ENCODE peak calls at places on chromosomes 1 and 21, in six cellular contexts. F, A, U, O, X and M are unnamed samples. For H3K36me3, the result is how much of the 10 kb centered on the place peaks cover.

GRCh38 chr21:27268290-27268689 is 301.4 kb upstream of the ADAMTS5 start:
- DNase-seq in F (no peak), A (no peak), U (peak), O (no peak), X (no peak), M (no peak)

GRCh38 chr21:45356653-45357435 is 48.1 kb upstream of the COL18A1 start:
- DNase-seq in F (no peak), A (no peak), U (no peak), O (no peak), X (peak), M (no peak)

GRCh38 chr1:176560681-176561080 is 97.7 kb downstream of the PAPPA2 start:
- DNase-seq in F (no peak), A (no peak), U (no peak), O (no peak), X (no peak), M (no peak)

GRCh38 chr1:154219511-154219910 is 1.2 kb upstream of the UBAP2L start:
- DNase-seq in F (no peak), A (peak), U (peak), O (peak), X (no peak), M (no peak)

GRCh38 chr1:67616394-67616985 is 68.5 kb upstream of the GADD45A start:
- DNase-seq in F (no peak), A (no peak), U (peak), O (no peak), X (no peak), M (no peak)

GRCh38 chr1:151918156-151918555 is 8.8 kb upstream of the THEM4 start:
- DNase-seq in F (no peak), A (no peak), U (no peak), O (no peak), X (no peak), M (no peak)

GRCh38 chr1:205294175-205294913 is 27.2 kb downstream of the NUAK2 start:
- DNase-seq in F (no peak), A (peak), U (peak), O (no peak), X (peak), M (no peak)

GRCh38 chr21:35136586-35137254 is 87.6 kb upstream of the RUNX1 start:
- DNase-seq in F (no peak), A (peak), U (peak), O (no peak), X (no peak), M (no peak)

GRCh38 chr1:106755682-106756406 is 300.6 kb upstream of the PRMT6 start:
- DNase-seq in F (no peak), A (no peak), U (peak), O (no peak), X (no peak), M (no peak)

GRCh38 chr1:161092621-161093028 is 3.3 kb upstream of the NECTIN4 start:
- DNase-seq in F (no peak), A (no peak), U (peak), O (no peak), X (no peak), M (no peak)

GRCh38 chr1:155174334-155175280 is 958 bp downstream of the TRIM46 start:
- DNase-seq in F (peak), A (peak), U (peak), O (no peak), X (peak), M (peak)

GRCh38 chr1:180636138-180636537 is 4.3 kb downstream of the XPR1 start:
- DNase-seq in F (no peak), A (peak), U (peak), O (no peak), X (no peak), M (no peak)

GRCh38 chr1:117582341-117582902 is 23.4 kb upstream of the TENT5C start:
- DNase-seq in F (no peak), A (no peak), U (no peak), O (no peak), X (no peak), M (no peak)

GRCh38 chr21:44890338-44890931 is 16.9 kb upstream of the PTTG1IP start:
- DNase-seq in F (no peak), A (no peak), U (no peak), O (no peak), X (no peak), M (no peak)

GRCh38 chr1:154992721-154993571 is 440 bp upstream of the LENEP start:
- DNase-seq in F (no peak), A (peak), U (peak), O (peak), X (no peak), M (no peak)

GRCh38 chr1:236808005-236808404 is 12.9 kb downstream of the MTR start:
- DNase-seq in F (no peak), A (no peak), U (peak), O (no peak), X (no peak), M (no peak)

GRCh38 chr1:224626042-224626441 is 9.9 kb downstream of the CNIH3 start:
- DNase-seq in F (no peak), A (no peak), U (peak), O (no peak), X (no peak), M (no peak)

GRCh38 chr1:153991151-153991472 is 550 bp downstream of the RPS27 start:
- DNase-seq in F (no peak), A (no peak), U (no peak), O (no peak), X (no peak), M (no peak)

GRCh38 chr1:156551866-156552265 is 20.5 kb downstream of the IQGAP3 start:
- DNase-seq in F (no peak), A (no peak), U (peak), O (no peak), X (no peak), M (no peak)

GRCh38 chr1:235408503-235408960 is 41.3 kb downstream of the TBCE start:
- DNase-seq in F (no peak), A (no peak), U (no peak), O (no peak), X (no peak), M (no peak)

GRCh38 chr1:206110161-206110560 is 7.0 kb downstream of the AVPR1B start:
- DNase-seq in F (no peak), A (no peak), U (no peak), O (no peak), X (no peak), M (no peak)

GRCh38 chr1:62209931-62210595 is 15.4 kb downstream of the L1TD1 start:
- DNase-seq in F (no peak), A (no peak), U (no peak), O (no peak), X (no peak), M (no peak)

GRCh38 chr1:228163004-228163753 is 2.4 kb upstream of the IBA57 start:
- DNase-seq in F (no peak), A (peak), U (no peak), O (no peak), X (no peak), M (no peak)

GRCh38 chr1:206635983-206636354 is 633 bp downstream of the DYRK3 start:
- DNase-seq in F (no peak), A (no peak), U (no peak), O (no peak), X (no peak), M (no peak)

GRCh38 chr21:22728091-22728490 is 1729.9 kb downstream of the NCAM2 start:
- DNase-seq in F (no peak), A (peak), U (no peak), O (no peak), X (peak), M (no peak)

GRCh38 chr1:78687914-78688313 is 38.3 kb downstream of the IFI44 start:
- DNase-seq in F (no peak), A (no peak), U (peak), O (no peak), X (no peak), M (no peak)

GRCh38 chr1:236774926-236775325 is 20.2 kb upstream of the MTR start:
- DNase-seq in F (no peak), A (peak), U (peak), O (no peak), X (peak), M (no peak)

GRCh38 chr1:1937549-1938275 is 18.6 kb upstream of the TMEM52 start:
- DNase-seq in F (no peak), A (no peak), U (no peak), O (peak), X (no peak), M (no peak)

GRCh38 chr21:15455819-15456462 is 273.8 kb upstream of the USP25 start:
- DNase-seq in F (no peak), A (no peak), U (no peak), O (no peak), X (no peak), M (no peak)

GRCh38 chr1:171257207-171258052 is 9.1 kb downstream of the FMO1 start:
- DNase-seq in F (no peak), A (no peak), U (no peak), O (no peak), X (no peak), M (no peak)

GRCh38 chr1:162055062-162055461 is 14.4 kb upstream of the NOS1AP start:
- DNase-seq in F (no peak), A (no peak), U (peak), O (no peak), X (no peak), M (no peak)

GRCh38 chr1:65558215-65558614 is 137.7 kb downstream of the LEPR start:
- DNase-seq in F (no peak), A (no peak), U (no peak), O (no peak), X (no peak), M (no peak)

GRCh38 chr1:1014896-1015681 is 1.8 kb downstream of the ISG15 start:
- DNase-seq in F (no peak), A (peak), U (no peak), O (no peak), X (peak), M (no peak)

GRCh38 chr1:101996830-101997485 is at the start of gene OLFM3:
- DNase-seq in F (no peak), A (peak), U (no peak), O (no peak), X (peak), M (no peak)

GRCh38 chr1:173414136-173414535 is 63.0 kb upstream of the PRDX6 start:
- DNase-seq in F (no peak), A (no peak), U (no peak), O (no peak), X (no peak), M (no peak)

GRCh38 chr1:150763631-150764223 is 1.9 kb downstream of the CTSS start:
- DNase-seq in F (no peak), A (no peak), U (peak), O (no peak), X (no peak), M (no peak)

GRCh38 chr1:67705735-67706454 is 20.9 kb downstream of the GADD45A start:
- DNase-seq in F (no peak), A (no peak), U (no peak), O (no peak), X (no peak), M (no peak)

GRCh38 chr1:221868894-221869293 is 127.0 kb upstream of the DUSP10 start:
- DNase-seq in F (no peak), A (no peak), U (peak), O (no peak), X (no peak), M (no peak)

GRCh38 chr1:107593436-107594209 is 371.4 kb downstream of the VAV3 start:
- DNase-seq in F (no peak), A (no peak), U (no peak), O (no peak), X (no peak), M (no peak)

GRCh38 chr21:35232545-35233176 is 183.6 kb upstream of the RUNX1 start:
- DNase-seq in F (no peak), A (no peak), U (peak), O (no peak), X (no peak), M (no peak)

GRCh38 chr21:46402421-46402820 is 56.3 kb upstream of the DIP2A start:
- DNase-seq in F (no peak), A (peak), U (no peak), O (no peak), X (no peak), M (no peak)

GRCh38 chr21:46404306-46404705 is 54.4 kb upstream of the DIP2A start:
- DNase-seq in F (no peak), A (no peak), U (no peak), O (no peak), X (no peak), M (no peak)

GRCh38 chr21:46399686-46400085 is 59.0 kb upstream of the DIP2A start:
- DNase-seq in F (no peak), A (no peak), U (no peak), O (no peak), X (no peak), M (no peak)

GRCh38 chr21:46399129-46399528 is 59.6 kb upstream of the DIP2A start:
- DNase-seq in F (no peak), A (no peak), U (no peak), O (no peak), X (no peak), M (no peak)

DNA sequence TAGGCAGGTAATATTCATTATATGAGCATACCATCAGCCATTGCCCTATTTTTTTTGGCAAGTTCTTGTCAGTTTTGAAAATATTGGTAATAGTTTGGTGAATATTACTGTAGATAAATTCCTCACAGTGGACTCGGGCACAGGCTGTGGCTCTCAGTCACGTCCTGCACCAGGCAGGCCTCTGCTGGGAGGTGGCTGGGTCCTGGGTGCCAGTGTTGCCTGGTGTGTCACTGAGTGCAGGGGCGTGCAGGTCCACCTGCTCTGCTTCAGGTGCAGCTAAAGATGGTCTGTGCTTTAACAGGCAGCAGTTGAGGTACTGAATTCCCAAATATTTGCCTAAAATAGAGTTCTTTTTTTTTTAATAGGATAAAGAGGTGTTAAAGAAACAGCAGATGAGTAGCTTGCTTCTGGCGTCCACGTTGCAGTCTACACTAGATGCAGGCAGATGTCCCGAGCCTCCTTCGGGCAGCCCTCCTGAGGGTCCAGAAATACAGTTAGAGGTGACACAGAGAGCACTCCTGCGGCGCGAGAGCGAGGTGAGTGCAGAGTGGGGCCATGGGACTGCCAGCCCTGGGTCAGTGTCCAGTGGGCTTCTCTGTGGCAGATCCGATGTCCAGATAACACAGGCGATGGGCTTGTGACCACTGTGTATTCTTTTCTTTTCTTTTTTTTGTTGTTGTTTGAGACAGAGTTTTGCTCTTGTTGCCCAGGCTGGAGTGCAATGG is 57.3 kb upstream of the DIP2A start:
- DNase-seq in F (no peak), A (no peak), U (no peak), O (no peak), X (no peak), M (no peak)
- H3K36me3 ChIP-seq in F (half or more), A (under half), U (under half), O (half or more), X (under half), M (under half)

GRCh38 chr1:11736746-11737639 is 1.1 kb downstream of the AGTRAP start:
- DNase-seq in F (no peak), A (peak), U (peak), O (peak), X (peak), M (no peak)
- H3K4me3 ChIP-seq in F (peak), A (peak), U (peak), O (peak), X (peak), M (peak)

DNA sequence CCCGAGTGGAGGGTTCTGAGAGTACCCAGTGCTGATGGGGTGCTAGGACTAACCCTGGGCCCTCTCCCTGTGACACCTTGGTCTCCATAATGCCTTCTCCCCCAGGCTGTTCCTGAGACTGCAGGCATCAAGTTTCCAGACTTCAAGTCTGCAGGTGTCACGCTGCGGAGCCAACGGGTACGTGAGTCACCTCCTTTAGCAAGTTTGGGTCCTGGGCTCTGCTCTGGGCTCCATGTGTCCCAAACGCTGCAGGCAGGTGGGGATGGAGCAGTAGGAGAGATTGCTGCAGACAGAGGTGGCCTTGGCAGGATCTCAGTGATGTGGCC is 6.0 kb downstream of the DMAP1 start:
- DNase-seq in F (no peak), A (no peak), U (no peak), O (no peak), X (no peak), M (no peak)
- H3K36me3 ChIP-seq in F (half or more), A (under half), U (under half), O (half or more), X (under half), M (under half)

GRCh38 chr21:41066086-41066938 is 101.6 kb upstream of the BACE2 start:
- DNase-seq in F (no peak), A (no peak), U (no peak), O (no peak), X (no peak), M (no peak)

GRCh38 chr21:41071410-41071809 is 96.5 kb upstream of the BACE2 start:
- DNase-seq in F (no peak), A (peak), U (no peak), O (no peak), X (peak), M (no peak)

GRCh38 chr21:41065539-41065938 is 102.4 kb upstream of the BACE2 start:
- DNase-seq in F (no peak), A (no peak), U (no peak), O (no peak), X (no peak), M (no peak)

GRCh38 chr21:41069305-41069642 is 98.7 kb upstream of the BACE2 start:
- DNase-seq in F (no peak), A (no peak), U (no peak), O (no peak), X (no peak), M (no peak)

DNA sequence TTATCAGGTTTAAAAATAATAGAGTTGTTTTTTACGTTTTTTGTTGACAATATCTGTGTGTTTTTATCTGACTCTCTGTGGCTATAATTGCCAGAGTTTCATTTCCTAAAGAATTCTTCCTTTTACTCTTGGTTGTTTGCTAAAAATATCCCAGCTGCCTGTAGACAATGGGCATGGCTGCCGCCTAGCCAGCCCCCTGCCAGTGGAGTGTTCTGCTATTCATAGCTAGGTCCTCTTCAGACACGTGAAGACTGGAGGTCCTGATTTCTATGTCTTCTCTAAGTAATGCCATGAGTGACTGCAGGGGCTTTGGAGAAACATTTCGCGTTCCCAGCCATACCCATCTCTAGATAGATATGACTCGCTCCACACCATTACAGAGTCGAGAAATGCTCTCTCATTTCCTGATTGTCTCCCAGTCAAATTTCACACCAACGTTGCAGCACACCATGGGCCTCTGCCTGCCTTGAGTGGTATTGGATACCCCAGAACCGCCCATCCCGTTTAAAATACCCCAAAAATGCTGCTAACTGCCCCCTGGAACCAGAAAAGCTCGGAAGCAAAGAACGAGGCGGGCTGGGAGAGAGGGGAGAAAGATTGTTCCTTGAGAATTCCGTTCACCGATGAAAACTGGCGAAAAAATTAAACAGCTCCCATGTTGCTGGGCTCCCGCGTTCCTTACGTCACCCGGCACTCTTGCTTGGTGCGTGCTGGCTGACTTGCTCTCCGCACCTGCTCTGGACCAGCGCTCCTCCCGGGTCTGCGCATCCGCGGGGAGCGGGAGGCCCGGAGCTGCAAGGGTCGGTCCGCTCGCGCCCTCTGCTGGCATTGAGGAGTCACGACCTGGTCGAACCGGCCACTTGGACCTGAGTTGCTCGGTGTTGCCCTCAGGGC is 99.3 kb upstream of the BACE2 start:
- DNase-seq in F (peak), A (peak), U (peak), O (peak), X (peak), M (peak)
- H3K4me3 ChIP-seq in F (no peak), A (peak), U (no peak), O (no peak), X (peak), M (peak)